ENCODE peak calls at places on chromosome 2, in ten cellular contexts. One of them, this sample, is unnamed.

GRCh38 chr2:223113161-223113560 is 61.2 kb downstream of the KCNE4 start:
- DNase-seq in HFF-Myc: no peak
- DNase-seq in CD8-positive, alpha-beta T cell: no peak
- DNase-seq in ovary: no peak
- DNase-seq in cardiac muscle cell: no peak
- DNase-seq in NB4: no peak
- DNase-seq in psoas muscle: no peak
- DNase-seq in body of pancreas: no peak
- DNase-seq in thoracic aorta: no peak
- DNase-seq in neural progenitor cell: no peak
- DNase-seq in this sample: no peak

GRCh38 chr2:24084386-24085375 is at the start of gene TP53I3:
- DNase-seq in HFF-Myc: peak; percentile 66
- DNase-seq in CD8-positive, alpha-beta T cell: peak; percentile 65
- DNase-seq in ovary: peak; percentile 91
- DNase-seq in cardiac muscle cell: peak; percentile 92
- DNase-seq in NB4: peak; percentile 52
- DNase-seq in psoas muscle: peak; percentile 94
- DNase-seq in body of pancreas: peak; percentile 93
- DNase-seq in thoracic aorta: peak; percentile 47
- DNase-seq in neural progenitor cell: peak; percentile 96
- DNase-seq in this sample: peak; percentile 76

GRCh38 chr2:6828299-6828584 is 37.5 kb downstream of the CMPK2 start:
- DNase-seq in HFF-Myc: no peak
- DNase-seq in CD8-positive, alpha-beta T cell: no peak
- DNase-seq in ovary: no peak
- DNase-seq in cardiac muscle cell: no peak
- DNase-seq in NB4: peak; percentile 58
- DNase-seq in psoas muscle: no peak
- DNase-seq in body of pancreas: no peak
- DNase-seq in thoracic aorta: no peak
- DNase-seq in neural progenitor cell: peak; percentile 62
- DNase-seq in this sample: no peak

GRCh38 chr2:177282101-177282573 is 17.6 kb upstream of the NFE2L2 start:
- DNase-seq in HFF-Myc: peak; percentile 24
- DNase-seq in CD8-positive, alpha-beta T cell: no peak
- DNase-seq in ovary: no peak
- DNase-seq in cardiac muscle cell: peak; percentile 62
- DNase-seq in NB4: no peak
- DNase-seq in psoas muscle: peak; percentile 71
- DNase-seq in body of pancreas: no peak
- DNase-seq in thoracic aorta: no peak
- DNase-seq in neural progenitor cell: no peak
- DNase-seq in this sample: no peak

GRCh38 chr2:25168256-25169072 is at the start of gene POMC:
- DNase-seq in HFF-Myc: no peak
- DNase-seq in CD8-positive, alpha-beta T cell: peak; percentile 32
- DNase-seq in ovary: peak; percentile 32
- DNase-seq in cardiac muscle cell: peak; percentile 73
- DNase-seq in NB4: peak; percentile 62
- DNase-seq in psoas muscle: no peak
- DNase-seq in body of pancreas: peak; percentile 45
- DNase-seq in thoracic aorta: no peak
- DNase-seq in neural progenitor cell: peak; percentile 73
- DNase-seq in this sample: no peak

GRCh38 chr2:238906254-238906935 is 58.5 kb downstream of the TWIST2 start:
- DNase-seq in HFF-Myc: no peak
- DNase-seq in CD8-positive, alpha-beta T cell: no peak
- DNase-seq in ovary: no peak
- DNase-seq in cardiac muscle cell: no peak
- DNase-seq in NB4: no peak
- DNase-seq in psoas muscle: no peak
- DNase-seq in body of pancreas: no peak
- DNase-seq in thoracic aorta: no peak
- DNase-seq in neural progenitor cell: no peak
- DNase-seq in this sample: no peak

GRCh38 chr2:234495801-234496441 is 960 bp downstream of the ARL4C start:
- DNase-seq in HFF-Myc: no peak
- DNase-seq in CD8-positive, alpha-beta T cell: no peak
- DNase-seq in ovary: peak; percentile 21
- DNase-seq in cardiac muscle cell: peak; percentile 35
- DNase-seq in NB4: no peak
- DNase-seq in psoas muscle: peak; percentile 59
- DNase-seq in body of pancreas: peak; percentile 38
- DNase-seq in thoracic aorta: no peak
- DNase-seq in neural progenitor cell: peak; percentile 55
- DNase-seq in this sample: peak; percentile 29

GRCh38 chr2:176018708-176019107 is 16.6 kb upstream of the LNPK start:
- DNase-seq in HFF-Myc: no peak
- DNase-seq in CD8-positive, alpha-beta T cell: no peak
- DNase-seq in ovary: no peak
- DNase-seq in cardiac muscle cell: no peak
- DNase-seq in NB4: peak; percentile 48
- DNase-seq in psoas muscle: no peak
- DNase-seq in body of pancreas: no peak
- DNase-seq in thoracic aorta: no peak
- DNase-seq in neural progenitor cell: no peak
- DNase-seq in this sample: no peak

GRCh38 chr2:64487256-64488049 is 33.5 kb downstream of the LGALSL start:
- DNase-seq in HFF-Myc: no peak
- DNase-seq in CD8-positive, alpha-beta T cell: no peak
- DNase-seq in ovary: no peak
- DNase-seq in cardiac muscle cell: peak; percentile 14
- DNase-seq in NB4: no peak
- DNase-seq in psoas muscle: no peak
- DNase-seq in body of pancreas: peak; percentile 10
- DNase-seq in thoracic aorta: no peak
- DNase-seq in neural progenitor cell: peak; percentile 31
- DNase-seq in this sample: no peak

GRCh38 chr2:211033765-211034164 is 477.4 kb downstream of the CPS1 start:
- DNase-seq in HFF-Myc: no peak
- DNase-seq in CD8-positive, alpha-beta T cell: no peak
- DNase-seq in ovary: no peak
- DNase-seq in cardiac muscle cell: peak; percentile 20
- DNase-seq in NB4: peak; percentile 11
- DNase-seq in psoas muscle: no peak
- DNase-seq in body of pancreas: no peak
- DNase-seq in thoracic aorta: no peak
- DNase-seq in neural progenitor cell: peak; percentile 47
- DNase-seq in this sample: no peak

DNA sequence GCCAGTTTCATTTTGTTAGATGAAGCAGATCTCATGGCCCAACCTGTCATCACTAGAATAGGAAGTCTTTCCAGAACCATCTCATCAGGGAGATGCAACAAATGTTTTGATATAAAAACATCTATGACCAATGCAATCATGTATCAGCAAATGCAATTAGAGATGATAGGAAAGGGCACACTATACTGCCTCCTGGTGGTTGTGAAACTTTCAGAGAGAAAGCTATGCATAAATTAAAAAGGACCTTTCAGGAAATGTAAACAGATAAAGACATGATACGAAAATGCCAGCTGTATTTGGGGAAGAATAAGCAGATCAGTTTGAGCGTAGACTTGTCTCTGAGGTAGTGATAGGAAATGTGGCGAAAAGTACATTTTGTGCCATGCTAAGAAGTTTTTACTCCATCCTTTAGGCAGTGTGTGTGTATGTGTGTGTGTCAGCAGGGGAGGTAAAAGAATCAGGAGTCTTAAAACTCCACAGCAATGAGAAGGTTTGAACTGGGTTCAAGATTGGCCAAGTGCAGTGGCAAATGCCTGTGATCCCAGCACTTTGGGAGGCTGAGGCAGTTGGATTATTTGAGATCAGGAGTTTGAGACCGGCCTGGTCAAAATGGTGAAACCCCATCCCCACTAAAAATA is 479.3 kb downstream of the CPS1 start:
- DNase-seq in HFF-Myc: no peak
- DNase-seq in CD8-positive, alpha-beta T cell: no peak
- DNase-seq in ovary: no peak
- DNase-seq in cardiac muscle cell: peak; percentile 39
- DNase-seq in NB4: peak; percentile 34
- DNase-seq in psoas muscle: no peak
- DNase-seq in body of pancreas: peak; percentile 9
- DNase-seq in thoracic aorta: no peak
- DNase-seq in neural progenitor cell: peak; percentile 53
- DNase-seq in this sample: no peak
- TF ChIP-seq CTCF in HFF-Myc: no peak
- TF ChIP-seq CTCF in CD8-positive, alpha-beta T cell: no peak
- TF ChIP-seq CTCF in ovary: no peak
- TF ChIP-seq CTCF in cardiac muscle cell: peak; percentile 60
- TF ChIP-seq CTCF in NB4: peak; percentile 60
- TF ChIP-seq CTCF in psoas muscle: peak; percentile 54
- TF ChIP-seq CTCF in body of pancreas: peak; percentile 51
- TF ChIP-seq CTCF in thoracic aorta: peak; percentile 26
- TF ChIP-seq CTCF in neural progenitor cell: peak; percentile 81
- TF ChIP-seq CTCF in this sample: peak; percentile 67

GRCh38 chr2:17813015-17813741 is 3.1 kb upstream of the MSGN1 start:
- DNase-seq in HFF-Myc: peak; percentile 43
- DNase-seq in CD8-positive, alpha-beta T cell: no peak
- DNase-seq in ovary: no peak
- DNase-seq in cardiac muscle cell: no peak
- DNase-seq in NB4: peak; percentile 34
- DNase-seq in psoas muscle: no peak
- DNase-seq in body of pancreas: no peak
- DNase-seq in thoracic aorta: no peak
- DNase-seq in neural progenitor cell: no peak
- DNase-seq in this sample: no peak
- H3K4me3 ChIP-seq in HFF-Myc: no peak overlapping the region
- H3K4me3 ChIP-seq in CD8-positive, alpha-beta T cell: no peak overlapping the region
- H3K4me3 ChIP-seq in ovary: no peak overlapping the region
- H3K4me3 ChIP-seq in cardiac muscle cell: no peak overlapping the region
- H3K4me3 ChIP-seq in NB4: no peak overlapping the region
- H3K4me3 ChIP-seq in psoas muscle: no peak overlapping the region
- H3K4me3 ChIP-seq in body of pancreas: no peak overlapping the region
- H3K4me3 ChIP-seq in thoracic aorta: peak overlapping the region; percentile 23
- H3K4me3 ChIP-seq in neural progenitor cell: no peak overlapping the region
- H3K4me3 ChIP-seq in this sample: no peak overlapping the region

DNA sequence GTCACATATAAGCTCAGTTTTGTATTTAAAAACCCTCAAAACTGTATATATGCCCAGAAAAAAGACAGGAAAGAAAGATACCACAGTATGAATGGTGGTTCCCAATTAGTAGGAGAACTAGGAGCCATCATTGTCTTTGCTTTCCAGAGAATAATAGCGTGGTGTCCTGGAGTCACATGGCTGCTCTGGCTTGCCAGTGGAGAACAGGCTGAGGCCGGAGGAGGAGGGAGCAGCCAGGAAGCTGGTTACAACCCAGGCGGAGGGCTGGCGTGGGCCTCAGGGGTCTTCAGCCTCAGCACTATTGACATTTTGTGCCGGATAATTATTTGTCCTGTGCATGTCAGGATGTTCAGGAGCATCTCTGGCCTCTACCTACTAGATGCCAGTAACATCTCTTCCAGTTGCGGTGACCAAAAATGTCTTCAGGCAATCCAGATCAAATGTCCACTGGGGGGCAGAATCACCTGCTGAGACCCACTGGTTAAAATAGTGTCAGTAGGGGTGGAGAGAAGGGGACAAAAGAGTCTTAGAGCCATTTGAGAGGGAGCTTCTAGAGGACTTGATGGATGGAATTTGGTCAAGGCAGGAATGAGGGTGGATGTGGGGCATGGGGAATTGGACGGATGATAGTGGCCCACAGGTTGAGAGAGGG is 144.8 kb downstream of the AGAP1 start:
- DNase-seq in HFF-Myc: no peak
- DNase-seq in CD8-positive, alpha-beta T cell: no peak
- DNase-seq in ovary: no peak
- DNase-seq in cardiac muscle cell: no peak
- DNase-seq in NB4: peak; percentile 37
- DNase-seq in psoas muscle: peak; percentile 46
- DNase-seq in body of pancreas: no peak
- DNase-seq in thoracic aorta: no peak
- DNase-seq in neural progenitor cell: peak; percentile 28
- DNase-seq in this sample: no peak
- TF ChIP-seq CTCF in HFF-Myc: peak; percentile 18
- TF ChIP-seq CTCF in CD8-positive, alpha-beta T cell: no peak
- TF ChIP-seq CTCF in ovary: no peak
- TF ChIP-seq CTCF in cardiac muscle cell: no peak
- TF ChIP-seq CTCF in NB4: peak; percentile 49
- TF ChIP-seq CTCF in psoas muscle: no peak
- TF ChIP-seq CTCF in body of pancreas: no peak
- TF ChIP-seq CTCF in thoracic aorta: no peak
- TF ChIP-seq CTCF in neural progenitor cell: peak; percentile 43
- TF ChIP-seq CTCF in this sample: peak; percentile 32

GRCh38 chr2:73979021-73979420 is 5.7 kb upstream of the TET3 start:
- DNase-seq in HFF-Myc: no peak
- DNase-seq in CD8-positive, alpha-beta T cell: peak; percentile 84
- DNase-seq in ovary: no peak
- DNase-seq in cardiac muscle cell: no peak
- DNase-seq in NB4: no peak
- DNase-seq in psoas muscle: no peak
- DNase-seq in body of pancreas: no peak
- DNase-seq in thoracic aorta: no peak
- DNase-seq in neural progenitor cell: no peak
- DNase-seq in this sample: no peak

GRCh38 chr2:73981081-73981968 is 3.4 kb upstream of the TET3 start:
- DNase-seq in HFF-Myc: no peak
- DNase-seq in CD8-positive, alpha-beta T cell: no peak
- DNase-seq in ovary: peak; percentile 32
- DNase-seq in cardiac muscle cell: peak; percentile 30
- DNase-seq in NB4: peak; percentile 70
- DNase-seq in psoas muscle: peak; percentile 69
- DNase-seq in body of pancreas: peak; percentile 48
- DNase-seq in thoracic aorta: no peak
- DNase-seq in neural progenitor cell: peak; percentile 69
- DNase-seq in this sample: no peak

GRCh38 chr2:73982140-73982617 is 2.5 kb upstream of the TET3 start:
- DNase-seq in HFF-Myc: no peak
- DNase-seq in CD8-positive, alpha-beta T cell: no peak
- DNase-seq in ovary: no peak
- DNase-seq in cardiac muscle cell: no peak
- DNase-seq in NB4: no peak
- DNase-seq in psoas muscle: peak; percentile 58
- DNase-seq in body of pancreas: no peak
- DNase-seq in thoracic aorta: no peak
- DNase-seq in neural progenitor cell: no peak
- DNase-seq in this sample: peak; percentile 61

GRCh38 chr2:73979686-73980085 is 5.0 kb upstream of the TET3 start:
- DNase-seq in HFF-Myc: no peak
- DNase-seq in CD8-positive, alpha-beta T cell: no peak
- DNase-seq in ovary: no peak
- DNase-seq in cardiac muscle cell: no peak
- DNase-seq in NB4: peak; percentile 72
- DNase-seq in psoas muscle: no peak
- DNase-seq in body of pancreas: no peak
- DNase-seq in thoracic aorta: no peak
- DNase-seq in neural progenitor cell: no peak
- DNase-seq in this sample: no peak

DNA sequence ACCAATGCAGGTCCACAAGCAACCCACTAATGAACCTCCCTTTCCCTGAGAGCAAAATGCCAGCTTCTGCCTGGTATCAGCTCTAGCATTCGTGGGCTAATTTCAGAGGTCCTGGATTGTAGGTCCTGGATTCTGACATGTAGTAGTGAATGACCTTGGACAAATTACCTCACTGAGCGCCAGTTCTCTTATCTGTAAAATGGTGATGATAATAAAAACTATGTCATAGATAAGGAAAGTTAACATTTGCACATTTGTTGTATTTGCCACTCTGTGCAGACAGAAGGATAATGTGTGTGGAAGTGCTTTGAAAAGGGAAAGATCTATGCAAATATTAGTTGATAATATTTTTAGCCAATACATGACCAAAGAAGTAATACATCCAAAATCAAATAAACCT is 4.1 kb upstream of the TET3 start:
- DNase-seq in HFF-Myc: no peak
- DNase-seq in CD8-positive, alpha-beta T cell: no peak
- DNase-seq in ovary: no peak
- DNase-seq in cardiac muscle cell: no peak
- DNase-seq in NB4: no peak
- DNase-seq in psoas muscle: no peak
- DNase-seq in body of pancreas: no peak
- DNase-seq in thoracic aorta: no peak
- DNase-seq in neural progenitor cell: no peak
- DNase-seq in this sample: no peak
- H3K4me3 ChIP-seq in HFF-Myc: peak overlapping the region; percentile 44
- H3K4me3 ChIP-seq in CD8-positive, alpha-beta T cell: no peak overlapping the region
- H3K4me3 ChIP-seq in ovary: no peak overlapping the region
- H3K4me3 ChIP-seq in cardiac muscle cell: no peak overlapping the region
- H3K4me3 ChIP-seq in NB4: peak overlapping the region; percentile 59
- H3K4me3 ChIP-seq in psoas muscle: peak overlapping the region; percentile 61
- H3K4me3 ChIP-seq in body of pancreas: no peak overlapping the region
- H3K4me3 ChIP-seq in thoracic aorta: no peak overlapping the region
- H3K4me3 ChIP-seq in neural progenitor cell: no peak overlapping the region
- H3K4me3 ChIP-seq in this sample: no peak overlapping the region

This sample was measured in dorsolateral prefrontal cortex.